ENCODE peak calls at places on chromosome 3, in ten cellular contexts. Q, B, V, R, S, E, P, O, X and D are unnamed samples.

GRCh38 chr3:78839710-78840109 is 928.1 kb downstream of the ROBO1 start:
- DNase-seq in Q (no peak), B (no peak), V (peak), R (no peak), S (no peak), E (no peak), P (no peak), O (no peak), X (no peak), D (no peak)

GRCh38 chr3:194070634-194071409 is 65.1 kb upstream of the HES1 start:
- DNase-seq in Q (peak), B (peak), V (peak), R (peak), S (peak), E (peak), P (peak), O (peak), X (peak), D (no peak)

GRCh38 chr3:29186131-29186599 is 94.7 kb upstream of the RBMS3 start:
- DNase-seq in Q (no peak), B (no peak), V (peak), R (no peak), S (no peak), E (no peak), P (no peak), O (no peak), X (no peak), D (no peak)

GRCh38 chr3:16513141-16514020 is at the start of gene RFTN1:
- DNase-seq in Q (peak), B (no peak), V (peak), R (no peak), S (peak), E (peak), P (peak), O (peak), X (peak), D (peak)

GRCh38 chr3:59425942-59426341 is 376.1 kb upstream of the CFAP20DC start:
- DNase-seq in Q (peak), B (no peak), V (no peak), R (no peak), S (no peak), E (no peak), P (no peak), O (no peak), X (no peak), D (peak)

GRCh38 chr3:156764761-156765160 is 61.4 kb upstream of the LEKR1 start:
- DNase-seq in Q (no peak), B (no peak), V (peak), R (no peak), S (no peak), E (no peak), P (no peak), O (no peak), X (no peak), D (no peak)

GRCh38 chr3:191762323-191762960 is 301.5 kb downstream of the PYDC2 start:
- DNase-seq in Q (no peak), B (no peak), V (peak), R (no peak), S (no peak), E (no peak), P (peak), O (no peak), X (no peak), D (no peak)

GRCh38 chr3:160278210-160278609 is 53.0 kb downstream of the C3orf80 start:
- DNase-seq in Q (no peak), B (no peak), V (no peak), R (no peak), S (no peak), E (no peak), P (peak), O (no peak), X (no peak), D (no peak)

GRCh38 chr3:69231929-69232437 is 109.6 kb upstream of the LMOD3 start:
- DNase-seq in Q (no peak), B (no peak), V (no peak), R (no peak), S (no peak), E (no peak), P (peak), O (no peak), X (no peak), D (no peak)

GRCh38 chr3:133939496-133939835 is 43.8 kb upstream of the RAB6B start:
- DNase-seq in Q (no peak), B (no peak), V (no peak), R (no peak), S (peak), E (no peak), P (no peak), O (no peak), X (no peak), D (no peak)

GRCh38 chr3:61530355-61530754 is 31.0 kb upstream of the PTPRG start:
- DNase-seq in Q (no peak), B (no peak), V (peak), R (peak), S (no peak), E (no peak), P (peak), O (no peak), X (no peak), D (no peak)

GRCh38 chr3:197226179-197226578 is 72.2 kb downstream of the DLG1 start:
- DNase-seq in Q (no peak), B (no peak), V (no peak), R (no peak), S (no peak), E (no peak), P (peak), O (no peak), X (no peak), D (no peak)